ENCODE peak calls at places on chromosomes 12 and 14, in ten cellular contexts. I, E, Z, N, R, D, B, V, L and F are unnamed samples.

GRCh38 chr14:50501642-50502041 is 30.7 kb downstream of the MAP4K5 start:
- DNase-seq in I (peak; percentile 33), E (peak; percentile 30), Z (no peak), N (no peak), R (no peak), D (peak; percentile 89), B (no peak), V (peak; percentile 84), L (peak; percentile 93), F (no peak)

GRCh38 chr12:109466821-109467220 is 10.3 kb downstream of the KCTD10 start:
- DNase-seq in I (no peak), E (no peak), Z (no peak), N (no peak), R (no peak), D (no peak), B (no peak), V (no peak), L (no peak), F (no peak)

GRCh38 chr12:58655375-58655774 is 264.9 kb downstream of the LRIG3 start:
- DNase-seq in I (no peak), E (no peak), Z (no peak), N (no peak), R (no peak), D (no peak), B (no peak), V (no peak), L (no peak), F (no peak)

GRCh38 chr12:10205251-10205807 is 7.3 kb upstream of the GABARAPL1 start:
- DNase-seq in I (no peak), E (peak; percentile 85), Z (no peak), N (peak; percentile 88), R (no peak), D (peak; percentile 65), B (no peak), V (peak; percentile 79), L (peak; percentile 30), F (no peak)

GRCh38 chr14:51957950-51958349 is 31.4 kb upstream of the RTRAF start:
- DNase-seq in I (peak; percentile 65), E (no peak), Z (no peak), N (no peak), R (no peak), D (no peak), B (no peak), V (peak; percentile 19), L (peak; percentile 62), F (no peak)

GRCh38 chr14:96237641-96238040 is 18.4 kb upstream of the BDKRB1 start:
- DNase-seq in I (no peak), E (no peak), Z (no peak), N (no peak), R (no peak), D (no peak), B (no peak), V (no peak), L (no peak), F (no peak)

GRCh38 chr12:121120323-121120722 is 12.4 kb upstream of the P2RX7 start:
- DNase-seq in I (no peak), E (no peak), Z (no peak), N (peak; percentile 50), R (no peak), D (no peak), B (no peak), V (peak; percentile 61), L (no peak), F (no peak)

GRCh38 chr12:40662366-40662765 is 29.9 kb upstream of the CNTN1 start:
- DNase-seq in I (no peak), E (no peak), Z (no peak), N (no peak), R (no peak), D (no peak), B (no peak), V (no peak), L (no peak), F (no peak)

GRCh38 chr12:712172-712863 is 40.1 kb upstream of the WNK1 start:
- DNase-seq in I (peak; percentile 15), E (peak; percentile 34), Z (no peak), N (peak; percentile 69), R (no peak), D (no peak), B (no peak), V (peak; percentile 23), L (no peak), F (no peak)

GRCh38 chr14:91138511-91139359 is 24.9 kb downstream of the DGLUCY start:
- DNase-seq in I (peak; percentile 38), E (peak; percentile 35), Z (peak; percentile 40), N (no peak), R (peak; percentile 41), D (peak; percentile 75), B (no peak), V (peak; percentile 48), L (no peak), F (no peak)

GRCh38 chr12:47458273-47458672 is 247.6 kb downstream of the RPAP3 start:
- DNase-seq in I (no peak), E (no peak), Z (peak; percentile 73), N (no peak), R (no peak), D (peak; percentile 48), B (peak; percentile 3), V (no peak), L (peak; percentile 2), F (no peak)

GRCh38 chr14:61573748-61574513 is 121.4 kb upstream of the HIF1A start:
- DNase-seq in I (no peak), E (peak; percentile 60), Z (no peak), N (peak; percentile 78), R (no peak), D (peak; percentile 81), B (no peak), V (peak; percentile 81), L (peak; percentile 74), F (no peak)

GRCh38 chr12:52372216-52373154 is 5.2 kb upstream of the KRT85 start:
- DNase-seq in I (peak; percentile 91), E (peak; percentile 78), Z (peak; percentile 53), N (peak; percentile 73), R (peak; percentile 88), D (peak; percentile 88), B (peak; percentile 79), V (peak; percentile 95), L (peak; percentile 73), F (peak; percentile 68)

GRCh38 chr14:64253672-64254071 is 40.5 kb downstream of the ESR2 start:
- DNase-seq in I (peak; percentile 67), E (peak; percentile 57), Z (no peak), N (peak; percentile 50), R (no peak), D (peak; percentile 93), B (no peak), V (peak; percentile 67), L (peak; percentile 57), F (no peak)

DNA sequence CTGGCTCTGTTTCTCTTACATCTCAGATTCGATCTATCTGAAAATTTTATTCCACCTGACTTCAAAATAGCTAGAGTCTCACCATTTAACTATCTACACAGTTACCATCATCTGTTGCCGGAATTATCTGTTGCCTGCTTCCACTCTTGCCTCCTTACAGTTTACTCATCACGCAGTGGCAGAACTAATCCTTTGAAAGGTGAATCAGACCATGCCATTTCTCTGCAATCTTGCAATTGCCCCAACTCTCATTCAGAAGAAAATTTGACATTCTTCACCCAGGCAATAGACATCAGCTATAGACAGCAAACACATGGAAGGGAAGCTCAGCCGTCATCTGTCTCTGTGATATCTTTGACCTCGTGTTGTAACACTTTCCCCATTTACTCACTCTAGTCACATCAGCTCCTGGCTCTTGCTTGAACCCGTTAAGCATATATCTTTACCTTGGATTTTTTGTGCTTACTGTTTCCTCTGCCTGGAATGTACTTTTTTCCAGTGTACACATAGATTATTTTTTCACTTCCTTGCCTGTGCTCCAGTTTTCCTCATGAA is 85.5 kb downstream of the PDE3A start:
- DNase-seq in I (no peak), E (no peak), Z (no peak), N (no peak), R (no peak), D (no peak), B (no peak), V (no peak), L (no peak), F (no peak)
- H2AFZ ChIP-seq in I (no peak overlapping the region), E (no peak overlapping the region), Z (no peak overlapping the region), N (no peak overlapping the region), R (no peak overlapping the region), D (no peak overlapping the region), B (no peak overlapping the region), V (no peak overlapping the region), L (no peak overlapping the region), F (no peak overlapping the region)

DNA sequence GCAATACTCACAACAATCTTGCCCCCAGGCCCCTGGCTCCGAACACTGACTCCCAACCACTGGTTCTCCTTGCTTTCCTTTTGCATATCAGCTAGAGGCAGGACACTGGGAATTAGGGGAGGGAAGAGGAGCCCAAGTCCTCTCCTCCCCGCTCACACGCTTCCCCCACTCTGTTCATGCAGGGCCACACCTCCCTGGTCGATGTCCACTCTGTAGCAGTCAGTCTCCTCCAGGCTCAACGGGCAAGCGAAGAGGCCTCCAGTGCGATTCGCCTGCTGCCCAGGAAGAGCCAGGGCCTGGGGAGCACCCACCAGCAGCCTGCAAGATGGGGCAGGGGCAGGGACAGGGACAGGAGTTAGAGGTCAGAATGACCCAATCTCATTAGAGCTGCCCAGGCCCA is 4.8 kb downstream of the ITGA7 start:
- DNase-seq in I (no peak), E (no peak), Z (no peak), N (no peak), R (no peak), D (no peak), B (no peak), V (no peak), L (no peak), F (no peak)
- H2AFZ ChIP-seq in I (no peak overlapping the region), E (no peak overlapping the region), Z (no peak overlapping the region), N (no peak overlapping the region), R (no peak overlapping the region), D (no peak overlapping the region), B (no peak overlapping the region), V (no peak overlapping the region), L (no peak overlapping the region), F (no peak overlapping the region)

GRCh38 chr12:67981236-67982164 is 7.7 kb upstream of the IFNG-AS1 start:
- DNase-seq in I (peak; percentile 74), E (peak; percentile 70), Z (no peak), N (peak; percentile 72), R (no peak), D (peak; percentile 87), B (peak; percentile 81), V (peak; percentile 95), L (peak; percentile 95), F (no peak)
- H2AFZ ChIP-seq in I (no peak overlapping the region), E (no peak overlapping the region), Z (no peak overlapping the region), N (peak overlapping the region; percentile 25), R (no peak overlapping the region), D (peak overlapping the region; percentile 47), B (peak overlapping the region; percentile 25), V (peak overlapping the region; percentile 44), L (peak overlapping the region; percentile 42), F (no peak overlapping the region)

GRCh38 chr14:90045608-90046007 is 16.2 kb upstream of the KCNK13 start:
- DNase-seq in I (no peak), E (no peak), Z (peak; percentile 53), N (no peak), R (no peak), D (no peak), B (no peak), V (no peak), L (no peak), F (no peak)
- H2AFZ ChIP-seq in I (no peak overlapping the region), E (no peak overlapping the region), Z (no peak overlapping the region), N (no peak overlapping the region), R (no peak overlapping the region), D (no peak overlapping the region), B (no peak overlapping the region), V (no peak overlapping the region), L (no peak overlapping the region), F (no peak overlapping the region)

DNA sequence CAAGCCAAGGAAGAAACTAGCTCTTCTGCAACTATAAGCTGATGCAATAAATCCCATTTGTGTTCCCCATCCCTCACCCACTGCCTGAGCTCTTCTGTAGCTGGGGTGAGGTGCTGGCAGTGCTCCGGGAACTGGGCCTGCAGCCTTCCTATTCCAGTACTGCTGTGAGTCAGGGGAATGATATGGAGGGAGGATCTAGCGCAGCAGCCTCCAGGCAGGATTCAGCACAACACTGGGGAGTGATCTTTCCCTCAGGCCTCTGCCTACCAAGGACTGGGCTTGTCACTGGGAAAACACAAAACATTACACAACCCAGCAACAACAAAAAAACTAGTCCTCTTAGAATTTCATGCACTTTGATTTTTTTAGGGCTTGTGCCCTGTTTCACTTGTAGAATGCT is 58.7 kb downstream of the ST8SIA1 start:
- DNase-seq in I (peak; percentile 100), E (peak; percentile 98), Z (no peak), N (peak; percentile 97), R (peak; percentile 63), D (peak; percentile 95), B (no peak), V (peak; percentile 98), L (peak; percentile 98), F (no peak)
- H2AFZ ChIP-seq in I (peak overlapping the region; percentile 36), E (no peak overlapping the region), Z (no peak overlapping the region), N (peak overlapping the region; percentile 67), R (no peak overlapping the region), D (no peak overlapping the region), B (no peak overlapping the region), V (peak overlapping the region; percentile 83), L (peak overlapping the region; percentile 67), F (no peak overlapping the region)